ENCODE peak calls at places on chromosomes 11 and 22, in four cellular contexts. C is IMR-90, T is mesenchymal stem cell, W is neuronal stem cell. S is an unnamed sample.

GRCh38 chr11:68974421-68975194 is 6.2 kb downstream of the MRGPRD start:
- DNase-seq in C (peak), T (peak), W (no peak), S (peak)

GRCh38 chr11:124717786-124718634 is 21.7 kb upstream of the NRGN start:
- DNase-seq in C (peak), T (peak), W (peak), S (peak)

GRCh38 chr11:62148271-62148980 is 24.6 kb downstream of the INCENP start:
- DNase-seq in C (no peak), T (no peak), W (no peak), S (no peak)

GRCh38 chr11:10379433-10379832 is 74.6 kb downstream of the ADM start:
- DNase-seq in C (peak), T (no peak), W (no peak), S (no peak)

GRCh38 chr11:22581354-22581753 is 44.3 kb downstream of the FANCF start:
- DNase-seq in C (no peak), T (no peak), W (no peak), S (no peak)

GRCh38 chr11:117337061-117337460 is 9.4 kb downstream of the CEP164 start:
- DNase-seq in C (no peak), T (no peak), W (no peak), S (no peak)

GRCh38 chr22:38098410-38099249 is 11.9 kb downstream of the BAIAP2L2 start:
- DNase-seq in C (peak), T (peak), W (no peak), S (no peak)

GRCh38 chr22:30424471-30425326 is 869 bp upstream of the MTFP1 start:
- DNase-seq in C (peak), T (no peak), W (no peak), S (peak)

GRCh38 chr11:65444314-65445051 is 21.9 kb downstream of the NEAT1 start:
- DNase-seq in C (peak), T (peak), W (no peak), S (no peak)

GRCh38 chr22:37465721-37466120 is 20.5 kb downstream of the MFNG start:
- DNase-seq in C (no peak), T (no peak), W (no peak), S (no peak)

GRCh38 chr22:32473388-32473952 is 1.1 kb upstream of the FBXO7 start:
- DNase-seq in C (peak), T (peak), W (peak), S (peak)

GRCh38 chr22:42431401-42432019 is 693 bp downstream of the NFAM1 start:
- DNase-seq in C (no peak), T (no peak), W (no peak), S (no peak)

GRCh38 chr11:69330330-69330729 is 36.4 kb downstream of the MYEOV start:
- DNase-seq in C (no peak), T (no peak), W (no peak), S (no peak)

GRCh38 chr22:22463855-22464540 is 44.5 kb downstream of the ZNF280B start:
- DNase-seq in C (peak), T (peak), W (peak), S (peak)

GRCh38 chr11:123434262-123434661 is 4.2 kb downstream of the GRAMD1B start:
- DNase-seq in C (peak), T (no peak), W (no peak), S (peak)

GRCh38 chr22:17627961-17628303 is 617 bp downstream of the ATP6V1E1 start:
- DNase-seq in C (no peak), T (peak), W (no peak), S (peak)

GRCh38 chr11:120590472-120590871 is 78.9 kb downstream of the GRIK4 start:
- DNase-seq in C (peak), T (peak), W (no peak), S (no peak)

GRCh38 chr22:46246178-46246577 is 3.9 kb downstream of the CDPF1 start:
- DNase-seq in C (no peak), T (no peak), W (no peak), S (no peak)

GRCh38 chr11:29310016-29310415 is 706.8 kb downstream of the KCNA4 start:
- DNase-seq in C (peak), T (peak), W (no peak), S (no peak)

GRCh38 chr22:31148953-31149627 is 8.8 kb upstream of the PLA2G3 start:
- DNase-seq in C (peak), T (peak), W (peak), S (peak)

GRCh38 chr22:20267441-20268288 is 453 bp downstream of the RTN4R start:
- DNase-seq in C (no peak), T (no peak), W (no peak), S (peak)

GRCh38 chr11:129195682-129196081 is 3.6 kb upstream of the ARHGAP32 start:
- DNase-seq in C (no peak), T (no peak), W (no peak), S (peak)

GRCh38 chr11:128896356-128896755 is 5.2 kb downstream of the KCNJ5 start:
- DNase-seq in C (no peak), T (no peak), W (no peak), S (no peak)

GRCh38 chr11:124801636-124802312 is 1.6 kb upstream of the MSANTD2 start:
- DNase-seq in C (peak), T (peak), W (no peak), S (peak)

GRCh38 chr11:27858901-27859300 is 158.6 kb upstream of the BDNF start:
- DNase-seq in C (no peak), T (no peak), W (no peak), S (no peak)

GRCh38 chr22:20430101-20430640 is 7.5 kb downstream of the SCARF2 start:
- DNase-seq in C (no peak), T (no peak), W (no peak), S (peak)

GRCh38 chr22:32847067-32847491 is 45.6 kb downstream of the TIMP3 start:
- DNase-seq in C (no peak), T (no peak), W (no peak), S (no peak)

GRCh38 chr11:128246364-128247234 is 340.8 kb downstream of the ETS1 start:
- DNase-seq in C (peak), T (peak), W (no peak), S (no peak)

GRCh38 chr22:49948958-49949913 is 11.3 kb upstream of the PIM3 start:
- DNase-seq in C (no peak), T (no peak), W (no peak), S (no peak)

GRCh38 chr11:20022363-20023081 is 137.8 kb downstream of the DBX1 start:
- DNase-seq in C (peak), T (peak), W (peak), S (peak)

GRCh38 chr11:77542296-77542695 is 47.5 kb upstream of the AQP11 start:
- DNase-seq in C (peak), T (no peak), W (no peak), S (no peak)

GRCh38 chr11:79264284-79264683 is 176.5 kb downstream of the TENM4 start:
- DNase-seq in C (no peak), T (no peak), W (no peak), S (no peak)

GRCh38 chr11:45931739-45932138 is 9.3 kb downstream of the LARGE2 start:
- DNase-seq in C (no peak), T (no peak), W (no peak), S (no peak)

GRCh38 chr11:130783322-130783721 is 133.0 kb downstream of the SNX19 start:
- DNase-seq in C (no peak), T (no peak), W (no peak), S (no peak)

GRCh38 chr22:19115628-19116027 is 6.6 kb downstream of the DGCR2 start:
- DNase-seq in C (no peak), T (no peak), W (no peak), S (no peak)

GRCh38 chr11:35065566-35065965 is 73.4 kb upstream of the CD44 start:
- DNase-seq in C (peak), T (peak), W (no peak), S (no peak)

GRCh38 chr22:47333625-47334024 is 571.2 kb downstream of the TBC1D22A start:
- DNase-seq in C (peak), T (no peak), W (no peak), S (no peak)

GRCh38 chr11:108958446-108959123 is 293.7 kb downstream of the DDX10 start:
- DNase-seq in C (peak), T (peak), W (no peak), S (peak)

GRCh38 chr11:65953471-65953870 is 8.1 kb upstream of the SART1 start:
- DNase-seq in C (no peak), T (no peak), W (no peak), S (no peak)

GRCh38 chr22:39296535-39296934 is 22.9 kb downstream of the RPL3 start:
- DNase-seq in C (no peak), T (no peak), W (no peak), S (no peak)

GRCh38 chr22:39299829-39300178 is 19.6 kb downstream of the RPL3 start:
- DNase-seq in C (no peak), T (peak), W (no peak), S (peak)

GRCh38 chr22:39298194-39298987 is 21.0 kb downstream of the RPL3 start:
- DNase-seq in C (no peak), T (no peak), W (no peak), S (no peak)

GRCh38 chr22:39296981-39297489 is 22.4 kb downstream of the RPL3 start:
- DNase-seq in C (no peak), T (no peak), W (no peak), S (no peak)

DNA sequence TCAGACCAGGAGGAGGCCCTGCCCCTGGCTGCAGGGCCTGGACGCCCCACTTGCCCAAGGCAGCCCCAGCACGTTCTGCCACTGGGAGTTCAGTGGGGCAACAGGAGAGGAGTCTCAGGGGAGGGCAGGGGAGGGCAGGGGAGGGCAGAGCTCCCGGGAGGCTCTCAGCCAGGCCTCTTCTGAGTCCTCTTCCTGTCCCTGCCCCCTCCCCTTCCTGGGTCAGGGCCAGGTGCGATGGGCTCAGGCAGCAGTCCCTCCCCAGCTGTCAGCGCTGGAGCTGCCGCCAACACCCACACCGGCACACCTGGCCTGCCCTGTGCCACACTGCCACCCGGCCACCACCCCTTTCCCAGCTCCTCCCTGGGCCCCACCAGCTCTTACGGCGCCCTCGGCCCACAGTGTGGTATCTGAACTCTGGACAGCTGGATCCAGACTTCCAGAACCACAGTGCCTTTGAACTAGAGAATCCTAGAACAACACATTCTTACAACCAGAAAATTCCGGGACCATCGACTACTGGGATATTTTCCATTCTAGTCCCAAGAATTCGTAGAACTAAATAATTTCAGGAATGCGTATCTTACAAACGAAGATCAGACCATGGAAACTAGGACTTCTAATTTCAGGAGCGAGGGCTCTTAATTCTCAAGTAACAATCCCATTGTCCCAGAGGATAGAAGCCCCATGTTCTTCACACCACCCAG is 21.8 kb downstream of the RPL3 start:
- DNase-seq in C (no peak), T (peak), W (no peak), S (peak)
- H2BK120ac ChIP-seq in C (peak), T (peak), W (peak), S (no peak)

DNA sequence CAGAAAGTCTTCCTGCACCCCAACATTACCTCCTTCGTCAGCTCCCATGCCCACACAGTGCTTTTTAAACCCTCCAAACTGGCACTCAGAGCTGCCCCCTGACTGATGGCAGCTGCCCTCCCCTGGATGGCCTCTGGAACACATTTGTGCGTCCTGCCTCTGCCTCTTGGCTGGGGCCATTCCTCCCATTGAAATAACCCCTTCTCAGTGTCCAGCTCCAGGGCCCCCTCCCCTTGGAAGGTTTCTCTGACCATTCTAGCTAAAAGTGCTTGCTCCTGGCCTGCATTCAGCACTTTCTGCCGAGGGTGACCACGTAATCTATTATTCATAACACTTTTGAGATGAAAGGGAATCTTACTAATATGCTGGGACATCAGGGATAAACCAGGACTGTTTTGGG is 130.0 kb downstream of the PARVA start:
- DNase-seq in C (no peak), T (no peak), W (no peak), S (no peak)
- H2BK5ac ChIP-seq in C (no peak), T (no peak), W (no peak), S (peak)

GRCh38 chr11:72823105-72823804 is 9.0 kb downstream of the ATG16L2 start:
- DNase-seq in C (no peak), T (no peak), W (no peak), S (no peak)

GRCh38 chr11:72824020-72824419 is 9.8 kb downstream of the ATG16L2 start:
- DNase-seq in C (no peak), T (no peak), W (no peak), S (no peak)

GRCh38 chr11:72821221-72821919 is 7.2 kb downstream of the ATG16L2 start:
- DNase-seq in C (no peak), T (no peak), W (no peak), S (no peak)

GRCh38 chr11:72820439-72821139 is 6.4 kb downstream of the ATG16L2 start:
- DNase-seq in C (no peak), T (no peak), W (no peak), S (no peak)

DNA sequence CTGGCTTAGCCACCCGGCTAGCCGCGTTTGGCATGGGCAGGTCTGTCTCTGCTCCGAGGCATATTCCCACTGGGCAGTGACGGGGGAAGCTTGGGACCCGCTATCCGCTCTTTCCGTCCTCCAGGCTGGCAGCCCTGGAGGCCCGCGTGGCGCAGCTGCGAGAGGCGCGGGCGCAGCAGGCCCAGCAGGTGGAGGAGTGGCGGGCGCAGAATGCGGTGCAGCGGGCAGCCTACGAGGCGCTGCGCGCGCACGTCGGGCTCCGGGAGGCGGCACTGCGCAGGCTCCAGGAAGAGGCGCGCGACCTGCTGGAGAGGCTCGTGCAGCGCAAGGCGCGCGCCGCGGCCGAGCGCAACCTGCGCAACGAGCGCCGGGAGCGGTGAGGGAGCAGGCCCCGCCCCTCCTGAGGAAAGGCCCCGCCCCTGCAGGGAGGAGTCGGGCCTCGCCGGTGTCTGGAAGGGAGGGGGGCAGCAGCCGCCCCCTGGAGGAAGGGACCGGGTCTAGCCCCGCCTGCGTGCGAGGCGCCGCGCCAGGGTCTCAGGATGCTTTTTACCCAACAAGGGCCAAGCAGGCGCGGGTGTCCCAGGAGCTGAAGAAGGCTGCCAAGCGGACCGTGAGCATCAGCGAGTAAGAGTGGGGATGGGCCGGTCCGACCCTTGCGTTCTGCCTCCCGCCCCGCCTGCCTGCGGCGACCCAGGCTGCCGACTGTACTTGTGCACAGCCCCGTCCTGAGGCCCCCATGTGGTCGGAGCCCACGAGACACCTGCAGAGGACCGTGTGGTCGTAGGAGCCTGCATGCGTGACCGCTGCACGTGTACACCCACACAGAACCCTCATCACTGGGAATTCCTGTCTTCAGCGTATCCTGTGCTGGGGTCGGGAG is 7.9 kb downstream of the ATG16L2 start:
- DNase-seq in C (peak), T (peak), W (peak), S (peak)
- H3K18ac ChIP-seq in C (no peak), T (peak), W (peak), S (no peak)

GRCh38 chr11:958101-958500 is 32.4 kb downstream of the AP2A2 start:
- DNase-seq in C (no peak), T (no peak), W (no peak), S (no peak)
- H2BK120ac ChIP-seq in C (no peak), T (no peak), W (no peak), S (no peak)

GRCh38 chr11:86558841-86559240 is 113.6 kb downstream of the ME3 start:
- DNase-seq in C (no peak), T (no peak), W (no peak), S (no peak)

GRCh38 chr11:86559311-86559945 is 113.0 kb downstream of the ME3 start:
- DNase-seq in C (peak), T (peak), W (no peak), S (peak)

GRCh38 chr11:86553322-86553721 is 119.1 kb downstream of the ME3 start:
- DNase-seq in C (no peak), T (no peak), W (no peak), S (no peak)

DNA sequence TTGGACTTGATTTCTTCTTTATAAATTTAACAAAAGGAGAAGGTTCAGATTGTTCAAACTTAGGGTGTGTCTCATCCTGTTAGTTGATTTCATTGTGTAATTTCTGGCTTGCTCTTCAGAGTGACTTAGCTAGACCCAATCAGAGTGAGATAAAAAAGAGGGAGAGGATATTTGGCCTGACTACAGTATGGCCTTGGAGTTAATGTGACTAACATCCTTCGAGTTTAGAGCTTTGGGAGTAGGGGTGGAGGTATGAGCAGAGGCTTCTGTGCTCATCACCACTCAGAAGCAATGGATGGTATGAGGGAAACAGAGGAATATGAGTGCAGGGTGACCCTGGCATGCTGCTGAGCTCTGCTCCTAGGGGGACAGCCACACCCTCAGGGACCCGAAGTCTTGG is 114.2 kb downstream of the ME3 start:
- DNase-seq in C (peak), T (no peak), W (no peak), S (no peak)
- H2BK5ac ChIP-seq in C (no peak), T (no peak), W (no peak), S (no peak)

S was measured in mesendoderm.